ENCODE peak calls at places on chromosome 5, in nine cellular contexts. I is aorta; Q is BJ; Y is fibroblast of lung; A is lower lobe of right lung; R is H7; U is psoas muscle; B is CD4-positive, CD25-positive, alpha-beta regulatory T cell; T is H1. W is an unnamed sample.

GRCh38 chr5:59348189-59348588 is 545.3 kb downstream of the PDE4D start:
- DNase-seq in I (no peak), Q (no peak), Y (no peak), A (no peak), R (no peak), U (no peak), B (peak; percentile 1), T (no peak), W (no peak)

GRCh38 chr5:163696270-163696887 is 191.0 kb downstream of the MAT2B start:
- DNase-seq in I (no peak), Q (peak; percentile 16), Y (peak; percentile 91), A (no peak), R (peak; percentile 27), U (no peak), B (peak; percentile 3), T (peak; percentile 23), W (no peak)

GRCh38 chr5:163245584-163245983 is 191.8 kb upstream of the CCNG1 start:
- DNase-seq in I (no peak), Q (no peak), Y (no peak), A (no peak), R (no peak), U (no peak), B (no peak), T (no peak), W (no peak)

GRCh38 chr5:59049070-59049469 is 466.2 kb downstream of the RAB3C start:
- DNase-seq in I (no peak), Q (no peak), Y (no peak), A (no peak), R (no peak), U (no peak), B (no peak), T (no peak), W (no peak)

GRCh38 chr5:57438162-57438561 is 44.4 kb downstream of the ACTBL2 start:
- DNase-seq in I (no peak), Q (no peak), Y (peak; percentile 76), A (no peak), R (no peak), U (no peak), B (no peak), T (no peak), W (no peak)

GRCh38 chr5:37840036-37840909 is at the start of gene GDNF:
- DNase-seq in I (no peak), Q (peak; percentile 49), Y (peak; percentile 41), A (no peak), R (peak; percentile 86), U (peak; percentile 85), B (no peak), T (no peak), W (no peak)

GRCh38 chr5:160694896-160695295 is 157.1 kb downstream of the ATP10B start:
- DNase-seq in I (no peak), Q (no peak), Y (no peak), A (no peak), R (no peak), U (no peak), B (no peak), T (no peak), W (no peak)

GRCh38 chr5:117731445-117731844 is 1156.8 kb upstream of the SEMA6A start:
- DNase-seq in I (no peak), Q (no peak), Y (peak; percentile 43), A (no peak), R (no peak), U (no peak), B (no peak), T (no peak), W (no peak)

GRCh38 chr5:159814810-159815585 is 101.3 kb upstream of the ADRA1B start:
- DNase-seq in I (no peak), Q (no peak), Y (no peak), A (no peak), R (no peak), U (no peak), B (no peak), T (no peak), W (no peak)

GRCh38 chr5:149551227-149552037 is at the start of gene CSNK1A1:
- DNase-seq in I (peak; percentile 99), Q (peak; percentile 90), Y (peak; percentile 98), A (peak; percentile 99), R (peak; percentile 99), U (peak; percentile 99), B (peak; percentile 99), T (peak; percentile 97), W (peak; percentile 97)

GRCh38 chr5:149674686-149675085 is 55.4 kb upstream of the PPARGC1B start:
- DNase-seq in I (no peak), Q (no peak), Y (no peak), A (no peak), R (no peak), U (no peak), B (no peak), T (no peak), W (no peak)

GRCh38 chr5:138533973-138534941 is 8.8 kb downstream of the ETF1 start:
- DNase-seq in I (no peak), Q (no peak), Y (no peak), A (no peak), R (no peak), U (no peak), B (no peak), T (no peak), W (no peak)

GRCh38 chr5:10789021-10789420 is 28.0 kb upstream of the DAP start:
- DNase-seq in I (no peak), Q (peak; percentile 76), Y (peak; percentile 88), A (no peak), R (no peak), U (peak; percentile 57), B (no peak), T (no peak), W (peak; percentile 55)

GRCh38 chr5:172150514-172151425 is 37.3 kb downstream of the STK10 start:
- DNase-seq in I (peak; percentile 88), Q (no peak), Y (no peak), A (peak; percentile 88), R (peak; percentile 28), U (peak; percentile 73), B (peak; percentile 56), T (no peak), W (peak; percentile 70)
- H3K4me3 ChIP-seq in I (no peak overlapping the region), Q (no peak overlapping the region), Y (no peak overlapping the region), A (no peak overlapping the region), R (no peak overlapping the region), U (no peak overlapping the region), B (peak overlapping the region; percentile 63), T (no peak overlapping the region), W (no peak overlapping the region)

GRCh38 chr5:133029321-133029720 is 3.0 kb upstream of the ZCCHC10 start:
- DNase-seq in I (no peak), Q (no peak), Y (no peak), A (no peak), R (no peak), U (no peak), B (no peak), T (no peak), W (no peak)
- H3K4me3 ChIP-seq in I (no peak overlapping the region), Q (no peak overlapping the region), Y (no peak overlapping the region), A (no peak overlapping the region), R (no peak overlapping the region), U (no peak overlapping the region), B (no peak overlapping the region), T (no peak overlapping the region), W (no peak overlapping the region)

GRCh38 chr5:141524604-141525597 is 36.0 kb downstream of the PCDHGC5 start:
- DNase-seq in I (peak; percentile 86), Q (peak; percentile 85), Y (peak; percentile 99), A (peak; percentile 87), R (peak; percentile 88), U (peak; percentile 91), B (peak; percentile 44), T (peak; percentile 95), W (peak; percentile 93)
- H3K4me3 ChIP-seq in I (no peak overlapping the region), Q (no peak overlapping the region), Y (no peak overlapping the region), A (no peak overlapping the region), R (no peak overlapping the region), U (no peak overlapping the region), B (no peak overlapping the region), T (no peak overlapping the region), W (no peak overlapping the region)

DNA sequence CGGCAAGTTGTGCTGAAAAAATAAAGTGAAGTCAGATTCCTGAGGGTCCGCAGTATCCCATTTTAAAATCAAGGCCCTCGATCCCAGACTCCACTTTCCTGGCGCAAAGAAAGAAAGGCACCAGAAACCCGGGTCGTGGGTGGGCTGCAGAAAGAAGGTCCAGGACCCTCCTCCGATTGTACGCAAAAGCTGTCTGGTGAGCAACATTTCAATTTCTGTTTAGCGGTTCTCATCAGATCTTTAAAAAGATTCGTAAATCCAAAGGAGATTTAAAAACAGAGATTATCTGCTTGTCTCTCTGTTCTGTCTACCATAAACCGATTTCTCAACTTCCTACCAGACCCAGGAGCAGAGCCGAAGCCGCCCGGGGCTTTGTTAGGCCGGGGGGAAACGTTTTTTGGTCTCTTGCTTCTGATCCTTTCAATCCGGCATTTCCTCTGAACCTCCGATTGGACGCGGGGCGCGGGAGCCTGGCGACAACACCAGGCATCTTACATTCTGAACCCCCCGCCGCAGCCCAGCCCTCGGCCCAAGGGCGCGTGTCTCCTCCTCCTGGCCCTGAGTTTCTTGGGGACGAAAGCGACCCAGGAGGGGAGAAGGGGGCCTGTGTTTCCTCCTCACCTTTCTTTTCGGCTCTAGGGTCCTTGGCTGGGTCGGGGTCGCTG is 745 bp downstream of the NKX2-5 start:
- DNase-seq in I (no peak), Q (no peak), Y (no peak), A (no peak), R (peak; percentile 74), U (no peak), B (no peak), T (no peak), W (peak; percentile 29)
- H3K4me3 ChIP-seq in I (no peak overlapping the region), Q (no peak overlapping the region), Y (no peak overlapping the region), A (no peak overlapping the region), R (peak overlapping the region; percentile 36), U (peak overlapping the region; percentile 48), B (no peak overlapping the region), T (no peak overlapping the region), W (peak overlapping the region; percentile 34)

W was measured in tibial artery.